ENCODE peak calls at places on chromosomes 13 and 19, in four cellular contexts. D is CD8-positive, alpha-beta T cell; E is mucosa of descending colon; B is heart left ventricle. Q is an unnamed sample. For H3K4me1 and H3K36me3, the result is how much of the 10 kb centered on the place peaks cover.

GRCh38 chr19:16896913-16897571 is 8.2 kb downstream of the F2RL3 start:
- DNase-seq in B (peak), E (peak), D (peak), Q (peak)

GRCh38 chr13:39789451-39789850 is 134.0 kb downstream of the COG6 start:
- DNase-seq in B (no peak), D (no peak), E (no peak), Q (no peak)

GRCh38 chr19:55305491-55305890 is 19.6 kb downstream of the TMEM150B start:
- DNase-seq in D (peak), B (no peak), E (peak), Q (no peak)

GRCh38 chr19:43784251-43784980 is 3.6 kb upstream of the KCNN4 start:
- DNase-seq in E (peak), D (peak), B (peak), Q (no peak)

GRCh38 chr13:92460479-92460878 is 766.1 kb upstream of the GPC6 start:
- DNase-seq in E (no peak), D (no peak), B (no peak), Q (no peak)

GRCh38 chr13:74868044-74868443 is 613.9 kb downstream of the TBC1D4 start:
- DNase-seq in B (no peak), D (no peak), E (no peak), Q (no peak)

GRCh38 chr13:27131202-27131623 is 40.4 kb downstream of the USP12 start:
- DNase-seq in B (no peak), D (peak), E (no peak), Q (no peak)

GRCh38 chr13:36606060-36606459 is 67.8 kb upstream of the SERTM1 start:
- DNase-seq in D (no peak), E (no peak), B (no peak), Q (no peak)

GRCh38 chr19:49684251-49684982 is 5.0 kb upstream of the ADM5 start:
- DNase-seq in B (no peak), D (no peak), E (no peak), Q (no peak)

GRCh38 chr19:55777528-55777927 is 8.6 kb downstream of the RFPL4AL1 start:
- DNase-seq in B (no peak), E (peak), D (no peak), Q (no peak)

GRCh38 chr13:44044544-44045178 is 165.0 kb downstream of the LACC1 start:
- DNase-seq in B (no peak), E (no peak), D (no peak), Q (no peak)
- H3K4me1 ChIP-seq in B (under half), E (under half), D (under half), Q (under half)

DNA sequence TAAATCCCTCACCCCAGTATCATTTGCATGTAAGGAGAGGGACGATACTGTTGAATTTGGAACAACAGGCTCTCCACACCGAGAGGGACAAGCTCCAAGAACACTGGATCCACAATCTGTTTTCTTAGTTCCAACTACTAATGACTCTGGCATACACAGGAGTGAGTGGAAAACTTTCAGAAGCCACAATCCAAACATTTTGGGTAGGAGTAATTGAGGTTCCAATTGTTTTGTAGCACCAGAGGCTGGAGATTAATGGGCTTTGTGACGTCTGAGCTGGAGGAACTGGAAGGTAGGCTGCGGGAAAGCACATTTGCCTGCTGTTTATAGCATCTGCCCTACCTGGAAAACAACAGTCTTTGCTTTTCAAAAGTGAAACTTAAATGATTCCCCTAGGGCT is 156.7 kb downstream of the FLT1 start:
- DNase-seq in E (no peak), B (no peak), D (no peak), Q (no peak)
- H3K4me3 ChIP-seq in E (no peak), B (no peak), D (no peak), Q (no peak)

GRCh38 chr19:46355234-46355990 is 8.5 kb downstream of the PPP5C start:
- DNase-seq in B (peak), E (no peak), D (no peak), Q (no peak)
- H3K36me3 ChIP-seq in B (under half), E (under half), D (under half), Q (under half)

GRCh38 chr19:19649580-19649995 is 6.1 kb upstream of the GMIP start:
- DNase-seq in D (no peak), B (peak), E (no peak), Q (no peak)
- H3K4me1 ChIP-seq in D (under half), B (under half), E (under half), Q (under half)

DNA sequence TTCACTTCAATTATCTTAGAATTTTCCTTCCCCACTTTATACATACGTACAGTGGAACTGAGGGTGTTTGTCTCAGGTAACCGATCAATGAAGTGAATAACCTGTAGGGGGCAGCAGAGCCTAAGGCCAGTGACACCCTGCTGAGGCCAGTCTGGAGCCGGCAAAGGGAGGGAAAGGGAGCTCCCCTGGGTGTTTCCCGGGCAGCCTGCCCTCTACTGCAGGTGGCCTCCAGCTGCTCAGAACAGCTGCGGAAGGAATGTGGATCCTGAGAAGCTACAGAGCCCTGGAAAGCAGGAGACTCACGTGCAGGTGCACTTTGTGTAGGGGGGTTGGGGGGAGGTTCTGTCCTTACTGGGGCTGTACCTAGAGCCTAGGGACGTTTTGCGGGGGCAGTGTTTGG is 832 bp upstream of the ZNF491 start:
- DNase-seq in B (peak), E (peak), D (peak), Q (peak)
- H3K4me3 ChIP-seq in B (peak), E (no peak), D (no peak), Q (peak)

GRCh38 chr13:95614641-95615245 is 29.8 kb downstream of the DZIP1 start:
- DNase-seq in B (no peak), D (no peak), E (no peak), Q (no peak)
- H3K36me3 ChIP-seq in B (under half), D (under half), E (under half), Q (under half)

Q was measured in heart right ventricle.